ENCODE peak calls at places on chromosomes 4 and X, in six cellular contexts. Y is K562, J is GM12878, V is HepG2, O is SK-N-SH, Q is GM12892. R is an unnamed sample.

GRCh38 chr4:18440527-18441215 is 419.1 kb upstream of the LCORL start:
- DNase-seq in Y (no peak), O (no peak), J (no peak), Q (no peak), V (no peak), R (no peak)

GRCh38 chrX:53440631-53441517 is 6.7 kb upstream of the HSD17B10 start:
- DNase-seq in J (no peak), V (peak), O (peak), Q (no peak), Y (no peak), R (no peak)

GRCh38 chrX:76555816-76556215 is 128.3 kb downstream of the MAGEE1 start:
- DNase-seq in Q (no peak), J (no peak), O (peak), V (peak), Y (peak), R (peak)

GRCh38 chr4:40916880-40917279 is 167.1 kb downstream of the NSUN7 start:
- DNase-seq in O (no peak), Y (peak), V (peak), Q (peak), J (no peak), R (peak)

GRCh38 chr4:1417522-1418390 is 11.5 kb upstream of the NKX1-1 start:
- DNase-seq in V (peak), Q (no peak), J (no peak), Y (no peak), O (peak), R (no peak)

GRCh38 chr4:54400802-54401201 is 171.7 kb downstream of the PDGFRA start:
- DNase-seq in Q (no peak), J (no peak), V (no peak), O (no peak), Y (peak), R (no peak)

GRCh38 chr4:167955006-167955405 is 137.3 kb upstream of the ANXA10 start:
- DNase-seq in Y (no peak), O (no peak), Q (no peak), J (no peak), V (no peak), R (no peak)

GRCh38 chr4:39524420-39524957 is 2.8 kb downstream of the UGDH start:
- DNase-seq in Q (no peak), J (no peak), Y (no peak), V (no peak), O (no peak), R (no peak)

GRCh38 chr4:158649111-158649680 is 22.5 kb downstream of the C4orf46 start:
- DNase-seq in Q (no peak), V (no peak), O (no peak), Y (no peak), J (no peak), R (no peak)

GRCh38 chr4:2624782-2625548 is 88.5 kb downstream of the FAM193A start:
- DNase-seq in Y (no peak), O (no peak), V (no peak), Q (no peak), J (no peak), R (no peak)

GRCh38 chrX:129403974-129404669 is 119.2 kb downstream of the SMARCA1 start:
- DNase-seq in O (no peak), J (no peak), Q (no peak), V (no peak), Y (no peak), R (no peak)

GRCh38 chr4:80646061-80646460 is 310.5 kb downstream of the CFAP299 start:
- DNase-seq in Y (no peak), V (peak), O (no peak), J (no peak), Q (no peak), R (no peak)

GRCh38 chrX:15451913-15452312 is 41.2 kb downstream of the PIR start:
- DNase-seq in O (no peak), Y (no peak), J (no peak), V (no peak), Q (no peak), R (no peak)

GRCh38 chrX:13647709-13648212 is 5.2 kb upstream of the TCEANC start:
- DNase-seq in V (peak), J (no peak), Q (no peak), Y (peak), O (no peak), R (no peak)

GRCh38 chrX:140661657-140662056 is 47.9 kb upstream of the LINC00632 start:
- DNase-seq in J (no peak), Q (no peak), O (no peak), Y (no peak), V (no peak), R (no peak)

GRCh38 chr4:89136525-89136924 is 25.2 kb downstream of the TIGD2 start:
- DNase-seq in V (no peak), Q (no peak), O (no peak), Y (no peak), J (no peak), R (no peak)

GRCh38 chr4:110639207-110640092 is 16.6 kb upstream of the PITX2 start:
- DNase-seq in Q (no peak), J (no peak), V (no peak), Y (no peak), O (no peak), R (no peak)
- TF ChIP-seq TAF1 in Q (no peak), J (no peak), V (no peak), Y (no peak), O (no peak), R (no peak)

DNA sequence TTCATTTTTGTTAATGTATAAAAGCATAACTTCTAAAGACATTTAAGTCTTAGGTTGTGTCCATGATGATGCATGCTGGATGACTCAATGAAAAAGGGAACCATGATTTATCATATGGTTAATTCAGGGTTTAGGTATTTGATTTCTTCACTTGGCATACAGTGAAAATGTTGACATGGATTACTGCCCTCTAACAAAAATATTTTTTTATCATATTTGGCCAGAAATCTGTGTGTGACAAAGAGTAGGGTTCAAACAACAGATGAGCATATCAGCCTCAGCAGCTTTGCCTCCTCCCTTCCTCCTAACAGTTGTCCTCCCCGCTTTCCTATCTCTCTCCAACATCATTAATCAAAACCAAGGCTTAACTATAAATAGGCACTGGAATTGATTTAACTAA is 46.3 kb downstream of the ARHGAP6 start:
- DNase-seq in V (no peak), O (no peak), Q (no peak), J (no peak), Y (no peak), R (no peak)
- TF ChIP-seq TAF1 in V (no peak), O (no peak), Q (no peak), J (no peak), Y (no peak), R (no peak)

DNA sequence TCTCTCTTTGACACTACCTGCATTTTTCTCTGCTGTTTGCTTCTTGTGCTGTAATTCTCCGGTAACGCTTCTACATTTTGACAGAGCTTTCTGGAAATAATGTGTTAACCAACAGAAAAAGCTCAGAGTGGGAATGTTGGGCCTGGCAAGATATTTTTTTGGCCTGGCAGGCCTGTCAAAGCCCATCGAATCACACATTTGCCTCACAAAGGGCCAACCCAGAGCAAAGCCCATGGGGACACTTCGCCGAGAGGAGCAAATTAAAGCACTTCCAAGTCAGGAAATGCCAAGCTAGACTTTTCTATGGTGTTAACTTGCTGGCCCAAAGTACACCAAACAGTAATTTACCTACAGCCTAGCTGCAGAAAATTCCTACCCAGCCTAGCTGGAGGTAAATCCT is 288.5 kb upstream of the LDB2 start:
- DNase-seq in Q (no peak), O (no peak), Y (no peak), J (no peak), V (no peak), R (no peak)
- TF ChIP-seq TAF1 in Q (no peak), O (no peak), Y (no peak), J (no peak), V (no peak), R (no peak)

GRCh38 chr4:107182347-107182746 is 146.2 kb upstream of the DKK2 start:
- DNase-seq in V (no peak), Q (no peak), J (no peak), Y (no peak), O (no peak), R (no peak)

DNA sequence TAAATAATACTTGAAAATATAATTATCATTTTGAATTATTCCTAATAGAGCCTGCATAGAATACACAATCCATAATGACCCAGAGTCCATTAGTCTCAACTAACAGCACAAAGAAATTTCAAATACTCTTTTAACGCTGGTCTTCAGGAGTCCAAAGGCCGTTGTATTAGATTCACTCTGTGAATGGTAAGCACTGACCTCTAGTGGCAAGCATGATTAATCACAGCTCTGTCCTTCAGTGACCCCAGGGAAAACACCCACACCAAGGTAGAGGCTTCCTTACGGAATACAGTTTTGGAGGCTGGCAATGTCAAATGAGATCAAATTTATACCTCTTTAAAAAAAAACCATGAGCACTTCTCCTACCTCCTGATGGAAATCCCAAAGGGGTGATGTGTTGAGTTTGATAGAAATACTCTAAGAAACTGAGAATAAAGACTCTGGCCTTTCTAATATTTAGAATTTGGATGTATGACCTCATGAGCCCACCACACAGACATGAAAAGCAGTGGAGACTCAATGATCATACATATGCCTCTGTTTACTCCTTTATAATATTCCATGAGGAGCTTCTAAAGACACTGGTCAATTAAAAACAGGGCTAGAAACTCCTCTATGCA is 147.2 kb upstream of the DKK2 start:
- DNase-seq in V (peak), Q (no peak), Y (peak), J (peak), O (peak), R (no peak)
- TF ChIP-seq TAF1 in V (no peak), Q (no peak), Y (no peak), J (no peak), O (no peak), R (no peak)

DNA sequence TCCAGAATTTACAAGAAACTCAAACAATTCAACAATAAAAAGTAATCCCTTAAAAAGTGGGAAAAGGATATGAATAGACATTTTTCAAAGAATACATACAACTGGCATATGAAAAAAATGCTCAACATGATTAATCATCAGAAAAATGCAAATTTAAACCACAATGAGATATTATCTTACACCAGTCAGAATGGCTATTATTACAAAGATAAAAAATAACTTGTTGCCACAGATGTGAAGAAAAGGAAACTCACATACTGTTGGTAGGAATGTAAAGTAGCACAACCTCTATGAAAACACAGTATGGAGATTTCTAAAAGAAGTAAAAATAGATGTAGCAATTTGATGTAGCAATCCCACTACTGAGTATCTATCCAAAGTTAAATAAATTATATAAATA is 65.1 kb upstream of the DIAPH2 start:
- DNase-seq in J (no peak), Y (no peak), O (no peak), V (no peak), Q (no peak), R (no peak)
- TF ChIP-seq TAF1 in J (no peak), Y (no peak), O (no peak), V (no peak), Q (no peak), R (no peak)

GRCh38 chrX:127908369-127908768 is 143.8 kb downstream of the ACTRT1 start:
- DNase-seq in J (no peak), Q (no peak), Y (no peak), V (no peak), O (no peak), R (no peak)
- TF ChIP-seq TAF1 in J (no peak), Q (no peak), Y (no peak), V (no peak), O (no peak), R (no peak)